ENCODE peak calls at places on chromosomes 3 and 15, in four cellular contexts. One of them, this sample, is unnamed.

GRCh38 chr3:13650210-13651056 is 101.5 kb downstream of the FBLN2 start:
- DNase-seq in MM.1S: peak; percentile 49
- DNase-seq in upper lobe of right lung: peak; percentile 89
- DNase-seq in tibial artery: peak; percentile 83
- DNase-seq in this sample: peak; percentile 91

GRCh38 chr15:47541587-47541986 is 175.7 kb upstream of the SEMA6D start:
- DNase-seq in tibial artery: no peak
- DNase-seq in upper lobe of right lung: no peak
- DNase-seq in MM.1S: no peak
- DNase-seq in this sample: no peak

GRCh38 chr3:43522702-43523362 is 99.0 kb downstream of the ANO10 start:
- DNase-seq in MM.1S: no peak
- DNase-seq in upper lobe of right lung: no peak
- DNase-seq in tibial artery: no peak
- DNase-seq in this sample: no peak

GRCh38 chr3:190225186-190225692 is 97.0 kb downstream of the CLDN1 start:
- DNase-seq in tibial artery: no peak
- DNase-seq in MM.1S: peak; percentile 56
- DNase-seq in upper lobe of right lung: no peak
- DNase-seq in this sample: no peak

GRCh38 chr15:90497374-90497773 is 32.3 kb upstream of the CRTC3 start:
- DNase-seq in upper lobe of right lung: no peak
- DNase-seq in tibial artery: no peak
- DNase-seq in MM.1S: no peak
- DNase-seq in this sample: no peak

GRCh38 chr3:86774082-86774691 is 216.8 kb downstream of the VGLL3 start:
- DNase-seq in upper lobe of right lung: no peak
- DNase-seq in tibial artery: no peak
- DNase-seq in MM.1S: peak; percentile 58
- DNase-seq in this sample: peak; percentile 8

GRCh38 chr3:31968927-31969418 is 12.1 kb downstream of the OSBPL10 start:
- DNase-seq in MM.1S: no peak
- DNase-seq in upper lobe of right lung: no peak
- DNase-seq in tibial artery: no peak
- DNase-seq in this sample: no peak

GRCh38 chr3:45635475-45636256 is 41.1 kb downstream of the LIMD1 start:
- DNase-seq in MM.1S: no peak
- DNase-seq in upper lobe of right lung: no peak
- DNase-seq in tibial artery: no peak
- DNase-seq in this sample: no peak

GRCh38 chr15:34837246-34838016 is 42.1 kb upstream of the ACTC1 start:
- DNase-seq in upper lobe of right lung: no peak
- DNase-seq in MM.1S: no peak
- DNase-seq in tibial artery: peak; percentile 67
- DNase-seq in this sample: no peak

GRCh38 chr3:169846458-169847193 is 23.1 kb downstream of the LRRC31 start:
- DNase-seq in MM.1S: no peak
- DNase-seq in tibial artery: no peak
- DNase-seq in upper lobe of right lung: no peak
- DNase-seq in this sample: peak; percentile 72

GRCh38 chr3:167575000-167575399 is 78.7 kb downstream of the WDR49 start:
- DNase-seq in tibial artery: no peak
- DNase-seq in MM.1S: no peak
- DNase-seq in upper lobe of right lung: no peak
- DNase-seq in this sample: no peak

GRCh38 chr15:76871930-76872329 is 33.2 kb downstream of the SCAPER start:
- DNase-seq in upper lobe of right lung: no peak
- DNase-seq in tibial artery: no peak
- DNase-seq in MM.1S: no peak
- DNase-seq in this sample: no peak

GRCh38 chr3:164470471-164470870 is 607.8 kb downstream of the SI start:
- DNase-seq in upper lobe of right lung: no peak
- DNase-seq in MM.1S: no peak
- DNase-seq in tibial artery: no peak
- DNase-seq in this sample: no peak

GRCh38 chr3:159787794-159788205 is 200.8 kb upstream of the IL12A start:
- DNase-seq in MM.1S: no peak
- DNase-seq in tibial artery: no peak
- DNase-seq in upper lobe of right lung: no peak
- DNase-seq in this sample: no peak

GRCh38 chr3:190117995-190118394 is 2.7 kb downstream of the P3H2 start:
- DNase-seq in upper lobe of right lung: no peak
- DNase-seq in MM.1S: no peak
- DNase-seq in tibial artery: no peak
- DNase-seq in this sample: no peak

GRCh38 chr15:62469874-62470688 is 305.0 kb upstream of the C2CD4B start:
- DNase-seq in upper lobe of right lung: no peak
- DNase-seq in tibial artery: peak; percentile 80
- DNase-seq in MM.1S: no peak
- DNase-seq in this sample: no peak

GRCh38 chr3:125219261-125219701 is 6.7 kb upstream of the SLC12A8 start:
- DNase-seq in tibial artery: no peak
- DNase-seq in MM.1S: no peak
- DNase-seq in upper lobe of right lung: no peak
- DNase-seq in this sample: no peak

GRCh38 chr3:114527036-114527644 is 233.3 kb downstream of the TIGIT start:
- DNase-seq in tibial artery: no peak
- DNase-seq in MM.1S: no peak
- DNase-seq in upper lobe of right lung: no peak
- DNase-seq in this sample: peak; percentile 3

GRCh38 chr3:49422379-49423248 is at the start of gene AMT:
- DNase-seq in tibial artery: no peak
- DNase-seq in MM.1S: no peak
- DNase-seq in upper lobe of right lung: peak; percentile 74
- DNase-seq in this sample: no peak

GRCh38 chr3:116848402-116848801 is 138.8 kb downstream of the TUSC7 start:
- DNase-seq in tibial artery: no peak
- DNase-seq in MM.1S: no peak
- DNase-seq in upper lobe of right lung: no peak
- DNase-seq in this sample: no peak

GRCh38 chr3:8182904-8183303 is 318.7 kb upstream of the LMCD1 start:
- DNase-seq in upper lobe of right lung: no peak
- DNase-seq in MM.1S: no peak
- DNase-seq in tibial artery: no peak
- DNase-seq in this sample: no peak

GRCh38 chr3:46889381-46890110 is 12.0 kb downstream of the PTH1R start:
- DNase-seq in tibial artery: no peak
- DNase-seq in upper lobe of right lung: no peak
- DNase-seq in MM.1S: no peak
- DNase-seq in this sample: no peak

GRCh38 chr3:72916249-72916648 is 28.4 kb downstream of the GXYLT2 start:
- DNase-seq in tibial artery: no peak
- DNase-seq in MM.1S: no peak
- DNase-seq in upper lobe of right lung: no peak
- DNase-seq in this sample: no peak

GRCh38 chr15:59444980-59445500 is 7.1 kb downstream of the FAM81A start:
- DNase-seq in MM.1S: no peak
- DNase-seq in tibial artery: no peak
- DNase-seq in upper lobe of right lung: no peak
- DNase-seq in this sample: no peak
- TF ChIP-seq CTCF in MM.1S: no peak
- TF ChIP-seq CTCF in tibial artery: no peak
- TF ChIP-seq CTCF in upper lobe of right lung: no peak
- TF ChIP-seq CTCF in this sample: no peak

DNA sequence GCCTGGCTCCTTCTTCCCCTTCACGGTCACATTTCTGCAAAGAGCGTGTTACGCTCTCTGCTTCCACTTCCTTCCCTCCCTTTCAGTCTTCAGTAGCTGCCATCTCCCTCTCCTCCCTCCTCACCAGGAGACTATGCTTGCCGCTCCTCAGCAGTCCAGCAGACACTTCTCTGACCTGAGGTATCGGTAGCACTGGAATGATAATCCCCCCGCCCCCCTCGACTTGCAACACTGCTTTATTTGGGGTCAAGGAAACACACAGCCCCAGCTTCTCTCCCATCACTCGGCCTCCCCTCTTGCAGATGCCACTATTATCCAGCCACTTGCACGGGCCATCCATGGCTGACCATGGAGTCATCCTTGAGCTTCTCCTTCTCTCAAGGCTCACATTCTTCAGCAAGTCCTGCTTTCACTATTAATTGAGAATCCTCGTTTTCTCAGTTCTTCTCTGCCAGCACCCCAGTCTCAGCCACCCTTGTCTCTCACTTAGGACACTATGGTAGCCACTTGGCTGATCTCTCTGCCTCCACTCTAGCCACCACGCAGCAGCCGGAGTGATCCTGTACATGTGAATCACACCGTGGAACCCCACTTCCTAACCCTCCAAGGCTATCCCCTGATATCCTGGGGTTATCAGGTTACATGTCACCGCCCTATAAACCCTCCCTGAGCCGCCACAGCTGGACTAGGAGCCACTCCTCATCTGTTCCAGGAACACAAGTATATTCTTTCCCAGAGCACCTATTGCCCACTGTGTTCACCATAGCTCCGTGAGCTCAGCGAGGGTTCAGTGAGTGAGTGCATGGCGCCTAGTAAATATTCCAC is 960 bp upstream of the PARP14 start:
- DNase-seq in tibial artery: peak; percentile 72
- DNase-seq in upper lobe of right lung: peak; percentile 64
- DNase-seq in MM.1S: peak; percentile 19
- DNase-seq in this sample: no peak
- TF ChIP-seq CTCF in tibial artery: no peak
- TF ChIP-seq CTCF in upper lobe of right lung: no peak
- TF ChIP-seq CTCF in MM.1S: no peak
- TF ChIP-seq CTCF in this sample: no peak

DNA sequence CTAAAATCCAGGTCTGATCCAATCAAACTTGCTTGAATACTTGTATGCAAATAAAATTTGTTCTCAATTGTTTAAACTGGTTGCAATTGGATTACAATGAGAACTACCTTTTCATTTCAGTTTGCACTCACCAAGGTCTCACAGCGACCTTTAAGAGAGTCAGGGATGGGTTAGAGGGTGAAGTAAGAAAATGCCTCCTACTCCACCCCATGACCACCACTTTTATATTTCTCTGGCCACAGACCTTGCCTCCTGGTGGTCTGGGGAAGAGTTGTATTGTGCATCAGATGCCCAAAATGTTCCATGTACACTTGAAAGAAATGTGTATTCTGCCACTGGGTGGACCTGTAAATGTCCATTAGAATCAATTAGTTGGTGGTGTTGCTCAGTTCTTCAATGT is 16.4 kb upstream of the THSD4 start:
- DNase-seq in tibial artery: no peak
- DNase-seq in upper lobe of right lung: no peak
- DNase-seq in MM.1S: no peak
- DNase-seq in this sample: no peak
- TF ChIP-seq CTCF in tibial artery: no peak
- TF ChIP-seq CTCF in upper lobe of right lung: no peak
- TF ChIP-seq CTCF in MM.1S: no peak
- TF ChIP-seq CTCF in this sample: no peak

DNA sequence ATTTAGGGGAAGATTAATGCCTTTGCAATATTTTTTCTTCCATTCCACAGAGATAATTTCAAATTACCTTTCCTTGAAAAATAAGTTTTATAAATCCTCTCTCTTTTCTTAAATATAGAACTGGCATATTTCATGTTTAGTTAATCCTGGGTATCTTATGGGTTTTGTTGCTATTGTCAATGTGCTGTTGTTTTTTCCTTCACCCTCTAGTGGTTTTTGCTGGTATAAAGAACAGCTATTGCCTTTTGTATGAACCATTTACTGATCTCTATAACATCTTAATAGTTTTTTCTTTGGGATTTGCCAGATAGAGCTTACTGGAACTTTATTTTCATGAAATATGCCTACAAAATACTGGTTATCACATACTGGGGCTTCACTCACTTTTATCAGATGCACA is 359.6 kb upstream of the DPPA4 start:
- DNase-seq in tibial artery: no peak
- DNase-seq in upper lobe of right lung: no peak
- DNase-seq in MM.1S: no peak
- DNase-seq in this sample: no peak
- TF ChIP-seq CTCF in tibial artery: no peak
- TF ChIP-seq CTCF in upper lobe of right lung: no peak
- TF ChIP-seq CTCF in MM.1S: no peak
- TF ChIP-seq CTCF in this sample: no peak

GRCh38 chr15:42215854-42216829 is 8.0 kb upstream of the VPS39 start:
- DNase-seq in upper lobe of right lung: no peak
- DNase-seq in MM.1S: no peak
- DNase-seq in tibial artery: no peak
- DNase-seq in this sample: no peak
- TF ChIP-seq CTCF in upper lobe of right lung: no peak
- TF ChIP-seq CTCF in MM.1S: no peak
- TF ChIP-seq CTCF in tibial artery: no peak
- TF ChIP-seq CTCF in this sample: peak; percentile 17

GRCh38 chr3:123198352-123198751 is 3.4 kb upstream of the SEC22A start:
- DNase-seq in upper lobe of right lung: no peak
- DNase-seq in tibial artery: no peak
- DNase-seq in MM.1S: no peak
- DNase-seq in this sample: no peak

GRCh38 chr3:123193448-123194101 is 8.2 kb upstream of the SEC22A start:
- DNase-seq in tibial artery: no peak
- DNase-seq in upper lobe of right lung: no peak
- DNase-seq in MM.1S: no peak
- DNase-seq in this sample: no peak

GRCh38 chr3:123194552-123194951 is 7.2 kb upstream of the SEC22A start:
- DNase-seq in upper lobe of right lung: peak; percentile 67
- DNase-seq in tibial artery: no peak
- DNase-seq in MM.1S: no peak
- DNase-seq in this sample: no peak
- TF ChIP-seq CTCF in upper lobe of right lung: peak; percentile 50
- TF ChIP-seq CTCF in tibial artery: no peak
- TF ChIP-seq CTCF in MM.1S: no peak
- TF ChIP-seq CTCF in this sample: no peak

GRCh38 chr3:187971629-187972028 is 182.3 kb upstream of the LPP start:
- DNase-seq in upper lobe of right lung: no peak
- DNase-seq in MM.1S: no peak
- DNase-seq in tibial artery: no peak
- DNase-seq in this sample: no peak
- TF ChIP-seq CTCF in upper lobe of right lung: no peak
- TF ChIP-seq CTCF in MM.1S: no peak
- TF ChIP-seq CTCF in tibial artery: no peak
- TF ChIP-seq CTCF in this sample: no peak

DNA sequence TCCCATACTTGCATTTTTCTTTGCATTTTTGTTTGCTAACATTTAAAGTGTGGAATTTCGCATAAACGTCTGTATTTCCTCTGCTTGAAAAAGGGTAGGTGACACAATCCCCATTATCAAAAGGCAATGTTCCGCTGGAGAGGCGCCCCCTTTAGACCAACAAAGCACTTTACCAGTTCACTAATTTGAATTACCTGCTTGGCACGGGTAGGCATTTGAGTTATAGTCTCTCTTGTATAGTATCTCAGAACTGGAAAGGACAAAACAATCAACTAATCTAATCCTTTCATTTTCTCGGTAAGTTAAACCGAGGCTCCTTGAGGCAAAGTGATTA is 775 bp upstream of the CCDC39 start:
- DNase-seq in upper lobe of right lung: no peak
- DNase-seq in tibial artery: no peak
- DNase-seq in MM.1S: peak; percentile 77
- DNase-seq in this sample: peak; percentile 25
- TF ChIP-seq CTCF in upper lobe of right lung: peak; percentile 39
- TF ChIP-seq CTCF in tibial artery: no peak
- TF ChIP-seq CTCF in MM.1S: peak; percentile 97
- TF ChIP-seq CTCF in this sample: peak; percentile 66

DNA sequence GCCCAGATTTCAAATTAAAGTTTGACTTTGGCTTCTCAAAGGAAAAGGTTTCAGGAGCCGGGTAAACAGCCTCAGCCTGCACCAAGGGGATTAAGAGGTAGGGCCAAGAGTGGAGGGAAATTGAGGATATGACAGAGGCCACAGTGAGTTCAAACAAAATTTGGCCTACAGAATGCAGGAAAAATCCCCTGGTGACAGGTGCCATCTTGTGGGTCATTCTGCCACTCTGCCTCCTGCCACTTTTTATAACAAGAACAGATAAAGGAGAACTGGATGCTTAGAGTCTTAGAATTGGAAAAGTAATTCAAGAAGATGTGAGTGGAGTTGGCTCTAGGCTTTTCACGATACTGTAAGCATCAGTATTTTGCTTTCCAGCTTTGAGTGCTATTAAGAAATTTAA is 253.2 kb downstream of the NR2F2 start:
- DNase-seq in upper lobe of right lung: no peak
- DNase-seq in MM.1S: no peak
- DNase-seq in tibial artery: no peak
- DNase-seq in this sample: no peak
- TF ChIP-seq CTCF in upper lobe of right lung: no peak
- TF ChIP-seq CTCF in MM.1S: no peak
- TF ChIP-seq CTCF in tibial artery: no peak
- TF ChIP-seq CTCF in this sample: no peak